ENCODE peak calls at places on chromosomes 4 and X, in nine cellular contexts. X is psoas muscle; V is GM06990; D is stimulated activated CD8-positive, alpha-beta memory T cell treated with anti-CD3 and anti-CD28 coated beads, Interleukin-2, amount 100 ng/mL, for 48 hours; H is mammary epithelial cell; O is EL; K is MM.1S; S is sciatic nerve; W is GM03348. U is an unnamed sample.

GRCh38 chrX:124023838-124024238 is 62.3 kb downstream of the STAG2 start:
- DNase-seq in X (no peak), V (no peak), D (no peak), H (peak; percentile 13), O (peak; percentile 21), K (no peak), S (no peak), W (peak; percentile 10), U (no peak)

GRCh38 chr4:66300336-66300934 is 630.1 kb upstream of the EPHA5 start:
- DNase-seq in X (no peak), V (no peak), D (no peak), H (no peak), O (peak; percentile 2), K (no peak), S (no peak), W (no peak), U (no peak)

GRCh38 chrX:1212532-1212931 is at the start of gene CRLF2:
- DNase-seq in X (no peak), V (peak; percentile 73), D (no peak), H (peak; percentile 29), O (peak; percentile 60), K (peak; percentile 37), S (no peak), W (no peak), U (peak; percentile 2)

GRCh38 chr4:168917150-168917779 is 92.8 kb downstream of the CBR4 start:
- DNase-seq in X (no peak), V (peak; percentile 8), D (no peak), H (no peak), O (peak; percentile 55), K (peak; percentile 44), S (no peak), W (peak; percentile 67), U (no peak)

GRCh38 chr4:8504279-8505007 is 63.9 kb downstream of the TRMT44 start:
- DNase-seq in X (no peak), V (no peak), D (no peak), H (no peak), O (no peak), K (no peak), S (no peak), W (no peak), U (no peak)

GRCh38 chr4:21888195-21888976 is 60.2 kb downstream of the KCNIP4 start:
- DNase-seq in X (no peak), V (no peak), D (no peak), H (peak; percentile 92), O (peak; percentile 91), K (peak; percentile 24), S (no peak), W (peak; percentile 42), U (no peak)

GRCh38 chr4:149029056-149029651 is 586.9 kb upstream of the NR3C2 start:
- DNase-seq in X (no peak), V (no peak), D (no peak), H (no peak), O (no peak), K (no peak), S (no peak), W (no peak), U (no peak)

GRCh38 chr4:123706961-123707360 is 310.4 kb downstream of the SPRY1 start:
- DNase-seq in X (no peak), V (no peak), D (no peak), H (no peak), O (peak; percentile 9), K (no peak), S (no peak), W (peak; percentile 49), U (no peak)

GRCh38 chr4:162061214-162061613 is 102.6 kb downstream of the FSTL5 start:
- DNase-seq in X (no peak), V (no peak), D (no peak), H (peak; percentile 8), O (peak; percentile 0), K (no peak), S (no peak), W (no peak), U (no peak)

GRCh38 chr4:53119685-53120084 is 246.2 kb downstream of the SCFD2 start:
- DNase-seq in X (no peak), V (no peak), D (no peak), H (peak; percentile 65), O (peak; percentile 83), K (no peak), S (no peak), W (peak; percentile 75), U (no peak)

GRCh38 chr4:144402999-144403398 is 243.0 kb upstream of the HHIP start:
- DNase-seq in X (no peak), V (no peak), D (no peak), H (no peak), O (no peak), K (no peak), S (no peak), W (no peak), U (no peak)

GRCh38 chr4:127113852-127114362 is 518.9 kb upstream of the INTU start:
- DNase-seq in X (no peak), V (no peak), D (no peak), H (no peak), O (no peak), K (no peak), S (no peak), W (no peak), U (no peak)

GRCh38 chr4:46270986-46271596 is 118.8 kb downstream of the GABRA2 start:
- DNase-seq in X (no peak), V (no peak), D (no peak), H (peak; percentile 21), O (no peak), K (peak; percentile 53), S (no peak), W (peak; percentile 15), U (no peak)

GRCh38 chrX:131614241-131614640 is 70.4 kb downstream of the OR13H1 start:
- DNase-seq in X (no peak), V (no peak), D (no peak), H (no peak), O (no peak), K (no peak), S (no peak), W (no peak), U (no peak)

GRCh38 chr4:151197258-151197657 is 79.7 kb upstream of the PRSS48 start:
- DNase-seq in X (peak; percentile 18), V (no peak), D (no peak), H (no peak), O (no peak), K (no peak), S (no peak), W (peak; percentile 57), U (no peak)

GRCh38 chr4:112593438-112594133 is 43.1 kb downstream of the ZGRF1 start:
- DNase-seq in X (no peak), V (peak; percentile 25), D (no peak), H (no peak), O (no peak), K (no peak), S (no peak), W (no peak), U (no peak)

GRCh38 chr4:25568788-25569231 is 86.8 kb upstream of the SLC34A2 start:
- DNase-seq in X (no peak), V (no peak), D (no peak), H (no peak), O (no peak), K (no peak), S (no peak), W (no peak), U (no peak)

GRCh38 chr4:133131829-133132485 is 17.1 kb upstream of the PCDH10 start:
- DNase-seq in X (no peak), V (no peak), D (no peak), H (no peak), O (no peak), K (no peak), S (no peak), W (no peak), U (no peak)